ENCODE peak calls at places on chromosomes 12 and 14, in seven cellular contexts. K is osteocyte; L is fibroblast of gingiva; X is GM04503; D is activated T-cell treated with anti-CD3 and anti-CD28 coated beads, Interleukin-2, amount 50 U/mL, for 4 hours; J is astrocyte of the spinal cord; T is ascending aorta. I is an unnamed sample.

GRCh38 chr12:115617391-115617790 is 660.1 kb downstream of the MED13L start:
- DNase-seq in K (no peak), L (no peak), X (no peak), D (no peak), J (no peak), T (no peak), I (no peak)

GRCh38 chr14:36293824-36294223 is 26.6 kb downstream of the MBIP start:
- DNase-seq in K (no peak), L (peak; percentile 61), X (peak; percentile 34), D (no peak), J (no peak), T (no peak), I (no peak)

GRCh38 chr12:14913381-14913781 is 25.0 kb downstream of the ERP27 start:
- DNase-seq in K (no peak), L (no peak), X (no peak), D (no peak), J (no peak), T (no peak), I (no peak)

GRCh38 chr12:105850103-105850968 is 288.4 kb downstream of the NUAK1 start:
- DNase-seq in K (no peak), L (no peak), X (no peak), D (no peak), J (no peak), T (no peak), I (peak; percentile 60)

GRCh38 chr14:68676511-68676943 is 116.3 kb downstream of the ZFP36L1 start:
- DNase-seq in K (no peak), L (no peak), X (no peak), D (no peak), J (no peak), T (no peak), I (peak; percentile 96)

GRCh38 chr12:38152816-38153736 is 163.5 kb upstream of the ALG10B start:
- DNase-seq in K (peak; percentile 86), L (no peak), X (no peak), D (no peak), J (no peak), T (no peak), I (no peak)

GRCh38 chr12:31019106-31019505 is 54.6 kb upstream of the DDX11 start:
- DNase-seq in K (no peak), L (no peak), X (no peak), D (no peak), J (no peak), T (no peak), I (no peak)

GRCh38 chr12:131826064-131826928 is 1.9 kb upstream of the MMP17 start:
- DNase-seq in K (peak; percentile 76), L (no peak), X (no peak), D (no peak), J (no peak), T (no peak), I (no peak)

GRCh38 chr14:64215978-64216377 is 78.2 kb downstream of the ESR2 start:
- DNase-seq in K (no peak), L (no peak), X (no peak), D (no peak), J (no peak), T (no peak), I (no peak)

GRCh38 chr12:6224550-6224949 is 24.4 kb downstream of the CD9 start:
- DNase-seq in K (no peak), L (peak; percentile 74), X (no peak), D (no peak), J (peak; percentile 70), T (peak; percentile 63), I (peak; percentile 73)

GRCh38 chr12:6469092-6469491 is 1.4 kb downstream of the VAMP1 start:
- DNase-seq in K (no peak), L (no peak), X (no peak), D (no peak), J (no peak), T (no peak), I (no peak)

GRCh38 chr14:83867871-83868270 is 1662.1 kb upstream of the FLRT2 start:
- DNase-seq in K (no peak), L (no peak), X (no peak), D (no peak), J (no peak), T (no peak), I (peak; percentile 62)

GRCh38 chr12:6947615-6948014 is 3.5 kb upstream of the PTPN6 start:
- DNase-seq in K (no peak), L (no peak), X (no peak), D (no peak), J (no peak), T (no peak), I (no peak)

GRCh38 chr12:117842220-117842619 is 126.6 kb downstream of the KSR2 start:
- DNase-seq in K (no peak), L (no peak), X (no peak), D (no peak), J (no peak), T (no peak), I (no peak)

GRCh38 chr12:52037248-52037861 is 13.9 kb upstream of the NR4A1 start:
- DNase-seq in K (no peak), L (peak; percentile 62), X (no peak), D (no peak), J (peak; percentile 49), T (no peak), I (peak; percentile 65)

GRCh38 chr14:100617715-100618693 is 30.8 kb upstream of the BEGAIN start:
- DNase-seq in K (no peak), L (peak; percentile 21), X (no peak), D (no peak), J (peak; percentile 20), T (no peak), I (no peak)

GRCh38 chr12:101908395-101908794 is 31.0 kb downstream of the DRAM1 start:
- DNase-seq in K (no peak), L (no peak), X (no peak), D (no peak), J (no peak), T (no peak), I (no peak)

GRCh38 chr12:10068634-10069033 is 30.2 kb downstream of the CLEC1A start:
- DNase-seq in K (no peak), L (no peak), X (no peak), D (no peak), J (no peak), T (no peak), I (no peak)

GRCh38 chr12:100494026-100494425 is 20.4 kb downstream of the NR1H4 start:
- DNase-seq in K (no peak), L (no peak), X (no peak), D (no peak), J (no peak), T (no peak), I (no peak)

GRCh38 chr12:47576256-47576655 is 129.6 kb downstream of the RPAP3 start:
- DNase-seq in K (no peak), L (no peak), X (no peak), D (no peak), J (no peak), T (no peak), I (peak; percentile 99)

GRCh38 chr14:57091030-57091608 is 177.6 kb downstream of the EXOC5 start:
- DNase-seq in K (no peak), L (no peak), X (no peak), D (no peak), J (no peak), T (no peak), I (peak; percentile 44)

GRCh38 chr12:89709994-89710872 is 1.6 kb upstream of the ATP2B1 start:
- DNase-seq in K (no peak), L (no peak), X (no peak), D (peak; percentile 21), J (no peak), T (peak; percentile 10), I (peak; percentile 81)

GRCh38 chr14:21069388-21070082 is 569 bp upstream of the ARHGEF40 start:
- DNase-seq in K (no peak), L (no peak), X (no peak), D (no peak), J (peak; percentile 41), T (no peak), I (peak; percentile 54)

GRCh38 chr12:10205251-10205807 is 7.3 kb upstream of the GABARAPL1 start:
- DNase-seq in K (no peak), L (no peak), X (no peak), D (no peak), J (no peak), T (no peak), I (no peak)

GRCh38 chr12:64522807-64523206 is 70.9 kb downstream of the TBK1 start:
- DNase-seq in K (no peak), L (no peak), X (no peak), D (no peak), J (peak; percentile 15), T (no peak), I (peak; percentile 57)

GRCh38 chr12:29681996-29682534 is 101.7 kb downstream of the TMTC1 start:
- DNase-seq in K (no peak), L (no peak), X (no peak), D (no peak), J (peak; percentile 39), T (no peak), I (no peak)

GRCh38 chr12:29691146-29691854 is 92.4 kb downstream of the TMTC1 start:
- DNase-seq in K (no peak), L (no peak), X (no peak), D (no peak), J (no peak), T (no peak), I (no peak)

GRCh38 chr12:98456583-98457573 is 58.5 kb upstream of the TMPO start:
- DNase-seq in K (no peak), L (peak; percentile 9), X (no peak), D (peak; percentile 9), J (peak; percentile 56), T (no peak), I (peak; percentile 63)

GRCh38 chr12:64875186-64875585 is 50.7 kb downstream of the TBC1D30 start:
- DNase-seq in K (no peak), L (no peak), X (no peak), D (no peak), J (no peak), T (no peak), I (no peak)

GRCh38 chr14:51327376-51327775 is 87.3 kb downstream of the TMX1 start:
- DNase-seq in K (no peak), L (peak; percentile 11), X (no peak), D (no peak), J (no peak), T (no peak), I (no peak)

GRCh38 chr12:130456375-130457199 is 118.9 kb downstream of the PIWIL1 start:
- DNase-seq in K (no peak), L (no peak), X (no peak), D (no peak), J (no peak), T (no peak), I (no peak)

GRCh38 chr12:96496944-96497343 is 7.6 kb downstream of the CFAP54 start:
- DNase-seq in K (no peak), L (no peak), X (no peak), D (no peak), J (no peak), T (no peak), I (no peak)

GRCh38 chr14:50363734-50364113 is 33.0 kb downstream of the CDKL1 start:
- DNase-seq in K (no peak), L (peak; percentile 35), X (no peak), D (peak; percentile 21), J (no peak), T (no peak), I (peak; percentile 38)

GRCh38 chr14:34501997-34502396 is 37.5 kb downstream of the EAPP start:
- DNase-seq in K (no peak), L (no peak), X (no peak), D (no peak), J (peak; percentile 42), T (no peak), I (no peak)

GRCh38 chr12:96810477-96810876 is 96.6 kb upstream of the NEDD1 start:
- DNase-seq in K (no peak), L (no peak), X (no peak), D (no peak), J (peak; percentile 19), T (no peak), I (no peak)

I was measured in NCI-H69.